ENCODE peak calls at places on chromosomes 4 and X, in four cellular contexts. R is pancreas, W is cardiac muscle cell, I is tibial artery. J is an unnamed sample. For H3K4me1, the result is how much of the 10 kb centered on the place peaks cover.

GRCh38 chr4:40750461-40751258 is 905 bp downstream of the NSUN7 start:
- DNase-seq in R (no peak), I (no peak), W (peak), J (peak)

GRCh38 chrX:12352922-12353321 is 214.6 kb downstream of the FRMPD4 start:
- DNase-seq in W (no peak), R (no peak), I (no peak), J (no peak)

GRCh38 chr4:102783006-102783405 is 22.2 kb upstream of the MANBA start:
- DNase-seq in W (no peak), I (no peak), R (no peak), J (no peak)

GRCh38 chr4:84215218-84215617 is 283.9 kb downstream of the NKX6-1 start:
- DNase-seq in W (no peak), I (no peak), R (no peak), J (no peak)

GRCh38 chrX:110418220-110418856 is 59.7 kb downstream of the RTL9 start:
- DNase-seq in I (no peak), W (peak), R (no peak), J (peak)

GRCh38 chrX:1477801-1478458 is 25.2 kb upstream of the ASMTL start:
- DNase-seq in W (no peak), R (no peak), I (no peak), J (no peak)

GRCh38 chr4:116599859-116600258 is 485.5 kb downstream of the TRAM1L1 start:
- DNase-seq in W (no peak), R (no peak), I (no peak), J (no peak)

GRCh38 chr4:88792821-88793220 is 95.2 kb upstream of the NAP1L5 start:
- DNase-seq in W (peak), R (no peak), I (no peak), J (no peak)

GRCh38 chr4:21885241-21885640 is 63.3 kb downstream of the KCNIP4 start:
- DNase-seq in W (peak), R (no peak), I (no peak), J (no peak)

GRCh38 chrX:103329991-103330390 is at the start of gene TCEAL7:
- DNase-seq in W (peak), R (no peak), I (no peak), J (no peak)

GRCh38 chr4:105145059-105145912 is 1.4 kb upstream of the TET2 start:
- DNase-seq in W (no peak), I (no peak), R (no peak), J (no peak)

GRCh38 chrX:18573556-18573955 is 98.4 kb downstream of the RS1 start:
- DNase-seq in W (no peak), I (no peak), R (no peak), J (no peak)

GRCh38 chr4:169383724-169384123 is 113.0 kb upstream of the SH3RF1 start:
- DNase-seq in R (no peak), W (peak), I (no peak), J (no peak)

GRCh38 chrX:113195949-113196348 is 355.3 kb upstream of the AMOT start:
- DNase-seq in I (no peak), R (no peak), W (no peak), J (no peak)

GRCh38 chr4:182918791-182919302 is 1.7 kb upstream of the DCTD start:
- DNase-seq in W (no peak), I (no peak), R (no peak), J (no peak)

GRCh38 chr4:732911-733630 is 27.4 kb downstream of the PCGF3 start:
- DNase-seq in W (no peak), I (no peak), R (no peak), J (no peak)

GRCh38 chrX:39903937-39904336 is 193.8 kb downstream of the BCOR start:
- DNase-seq in I (no peak), W (peak), R (no peak), J (no peak)

GRCh38 chr4:149914521-149915115 is 99.0 kb upstream of the IQCM start:
- DNase-seq in W (peak), R (no peak), I (no peak), J (no peak)

GRCh38 chr4:87824352-87824751 is 8.4 kb upstream of the MEPE start:
- DNase-seq in W (no peak), I (no peak), R (no peak), J (no peak)

GRCh38 chr4:15779336-15779735 is 1.2 kb downstream of the CD38 start:
- DNase-seq in I (peak), W (peak), R (peak), J (peak)

GRCh38 chrX:109839694-109840358 is 106.8 kb upstream of the ACSL4 start:
- DNase-seq in W (peak), R (no peak), I (no peak), J (no peak)

GRCh38 chrX:38192007-38192625 is 28.6 kb downstream of the SRPX start:
- DNase-seq in I (no peak), R (no peak), W (no peak), J (no peak)

GRCh38 chrX:150543230-150544155 is 24.9 kb upstream of the MTM1 start:
- DNase-seq in R (no peak), I (no peak), W (no peak), J (no peak)

GRCh38 chrX:110407910-110408545 is 49.4 kb downstream of the RTL9 start:
- DNase-seq in I (no peak), R (peak), W (peak), J (peak)

GRCh38 chr4:36026348-36026747 is 218.0 kb downstream of the ARAP2 start:
- DNase-seq in R (no peak), W (no peak), I (no peak), J (no peak)

GRCh38 chrX:131607796-131608369 is 64.0 kb downstream of the OR13H1 start:
- DNase-seq in I (no peak), W (no peak), R (no peak), J (no peak)

GRCh38 chrX:41596586-41596985 is 92.2 kb upstream of the GPR34 start:
- DNase-seq in W (no peak), R (no peak), I (no peak), J (no peak)

GRCh38 chrX:150533863-150534262 is 34.6 kb upstream of the MTM1 start:
- DNase-seq in R (no peak), I (no peak), W (no peak), J (no peak)

GRCh38 chr4:168682898-168683500 is 186.1 kb downstream of the PALLD start:
- DNase-seq in R (no peak), W (no peak), I (no peak), J (no peak)

GRCh38 chr4:83150563-83151330 is 36.2 kb upstream of the PLAC8 start:
- DNase-seq in W (peak), R (no peak), I (no peak), J (no peak)
- H3K27ac ChIP-seq in W (no peak), R (no peak), I (no peak), J (no peak)

GRCh38 chrX:72100824-72101351 is 30.8 kb downstream of the RTL5 start:
- DNase-seq in W (no peak), R (no peak), I (no peak), J (peak)
- H3K4me1 ChIP-seq in W (under half), R (under half), I (under half), J (under half)

GRCh38 chrX:20361081-20361889 is 94.6 kb upstream of the RPS6KA3 start:
- DNase-seq in W (peak), R (no peak), I (peak), J (peak)

GRCh38 chrX:20362268-20363002 is 95.7 kb upstream of the RPS6KA3 start:
- DNase-seq in W (peak), R (peak), I (no peak), J (peak)

GRCh38 chrX:20364238-20364637 is 97.5 kb upstream of the RPS6KA3 start:
- DNase-seq in R (no peak), W (no peak), I (no peak), J (no peak)

GRCh38 chrX:20361890-20362262 is 95.2 kb upstream of the RPS6KA3 start:
- DNase-seq in W (peak), I (no peak), R (no peak), J (no peak)

DNA sequence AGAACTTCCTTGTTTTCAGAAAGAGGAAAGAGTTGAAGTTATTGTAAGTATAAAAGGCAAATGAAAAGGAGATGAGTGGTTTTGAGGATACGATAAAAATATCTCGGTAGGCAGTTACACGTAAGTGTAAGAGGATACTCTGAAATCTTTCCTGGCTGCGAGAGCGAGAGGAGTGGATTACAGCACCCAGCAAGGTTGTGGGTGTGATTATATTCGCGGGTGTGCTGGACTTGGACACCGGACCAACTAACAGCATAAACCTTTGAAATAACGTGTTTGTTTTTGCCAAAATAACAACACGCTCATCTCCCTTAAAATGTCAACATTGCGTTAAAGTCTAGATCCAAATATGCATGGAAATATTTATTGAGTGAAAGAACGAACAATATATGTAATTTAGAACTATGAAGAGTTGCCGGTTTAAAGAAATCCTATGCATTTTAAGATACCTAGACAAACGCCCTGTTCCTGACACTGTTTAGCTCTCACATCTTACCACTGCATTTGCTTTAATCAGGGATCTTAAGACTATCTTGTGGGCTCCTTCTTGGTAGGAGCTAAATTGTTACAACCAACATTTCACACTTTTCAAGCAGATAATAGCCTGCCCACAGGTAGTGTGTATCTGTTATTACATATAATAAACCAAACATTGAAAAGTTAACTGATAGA is 96.4 kb upstream of the RPS6KA3 start:
- DNase-seq in R (no peak), I (no peak), W (no peak), J (no peak)
- H3K27ac ChIP-seq in R (peak), I (peak), W (no peak), J (peak)

GRCh38 chr4:153234923-153235322 is 30.7 kb downstream of the TRIM2 start:
- DNase-seq in W (peak), I (no peak), R (no peak), J (no peak)

GRCh38 chr4:153227501-153227900 is 23.3 kb downstream of the TRIM2 start:
- DNase-seq in R (no peak), W (no peak), I (no peak), J (no peak)

GRCh38 chr4:153233761-153234371 is 29.6 kb downstream of the TRIM2 start:
- DNase-seq in I (no peak), R (no peak), W (peak), J (peak)

GRCh38 chr4:153228512-153229145 is 24.4 kb downstream of the TRIM2 start:
- DNase-seq in I (no peak), R (no peak), W (no peak), J (no peak)

DNA sequence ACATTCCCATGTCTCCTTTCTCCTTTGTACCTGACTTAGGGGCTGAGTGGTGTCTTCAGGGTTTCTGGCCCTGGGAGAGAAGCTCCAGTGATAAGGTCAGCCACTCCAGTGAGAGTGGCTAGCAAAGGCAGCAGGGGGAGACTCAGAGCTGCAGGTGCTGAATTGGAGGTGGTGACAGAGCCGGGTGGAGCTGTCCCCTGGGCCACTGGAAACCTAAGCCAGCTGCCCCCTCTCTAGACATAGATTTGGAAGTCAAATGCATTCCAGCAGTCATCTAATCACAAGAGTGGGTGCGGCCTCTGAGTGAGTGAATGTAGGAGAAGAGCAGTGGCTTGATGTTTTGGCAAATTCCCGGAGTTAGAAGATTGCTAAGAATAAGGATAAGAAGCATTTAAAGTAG is 28.5 kb downstream of the TRIM2 start:
- DNase-seq in I (no peak), R (peak), W (no peak), J (peak)
- H3K4me1 ChIP-seq in I (under half), R (under half), W (under half), J (under half)

DNA sequence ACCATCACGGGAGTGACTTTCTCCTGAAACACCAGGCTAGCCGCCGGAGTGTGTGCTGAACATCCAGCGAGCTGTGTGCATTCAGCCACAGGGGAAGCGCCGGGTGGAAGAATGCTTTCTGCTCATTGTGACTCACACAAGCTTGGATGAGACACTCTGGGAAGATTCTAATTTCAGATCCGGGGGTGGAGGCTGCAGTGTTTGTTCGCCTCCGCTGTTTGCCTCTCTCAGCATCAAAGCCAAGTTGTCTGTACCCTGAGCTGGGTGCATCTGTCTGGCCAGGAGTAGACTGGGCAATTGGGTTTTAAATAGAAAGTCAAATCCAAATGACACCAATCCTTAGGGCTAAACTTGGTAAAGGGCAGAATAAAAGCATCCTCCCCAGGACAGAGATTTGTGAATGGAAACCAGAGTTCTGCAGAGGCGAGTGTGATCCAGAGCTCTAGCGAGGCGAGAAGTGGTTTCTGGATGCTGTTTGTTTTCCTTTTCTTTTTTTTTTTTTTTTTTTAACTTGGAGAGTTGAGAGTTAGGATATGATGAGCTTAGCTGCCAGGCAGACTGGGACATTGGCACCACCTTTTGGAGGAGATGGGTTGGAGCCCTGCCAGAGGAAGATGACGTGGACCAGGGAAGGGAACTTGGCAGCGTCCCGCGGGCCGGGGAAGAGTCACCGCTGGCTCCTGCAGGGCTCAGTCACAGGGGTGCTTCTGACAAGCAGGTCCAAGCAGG is 196.0 kb upstream of the PSAPL1 start:
- DNase-seq in W (peak), R (no peak), I (peak), J (no peak)
- H3K27ac ChIP-seq in W (no peak), R (no peak), I (no peak), J (no peak)

DNA sequence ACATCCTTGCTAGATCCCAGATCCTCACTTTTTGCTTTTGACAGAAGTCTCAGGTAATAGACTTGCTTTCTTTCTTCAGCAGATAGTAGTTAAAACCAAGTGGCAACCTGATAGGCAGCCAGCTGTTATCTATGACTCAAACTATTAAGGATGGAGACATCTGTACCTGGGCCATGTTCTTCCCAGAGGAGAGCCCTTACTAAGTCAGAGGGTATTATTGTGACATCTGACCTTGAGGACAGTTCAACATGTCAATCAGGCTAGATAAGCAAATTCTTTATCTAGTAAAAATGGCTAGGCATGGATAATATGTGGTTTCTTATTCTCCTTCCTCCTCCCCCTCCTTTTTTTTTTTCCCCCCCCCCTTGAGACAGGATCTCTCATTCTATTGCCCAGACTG is 39.2 kb downstream of the TRIM2 start:
- DNase-seq in R (no peak), I (no peak), W (no peak), J (no peak)
- H3K4me1 ChIP-seq in R (under half), I (under half), W (under half), J (under half)

J was measured in lung.